ENCODE peak calls at places on chromosomes 13 and 19, in ten cellular contexts. One of them, this sample, is unnamed.

GRCh38 chr19:38046254-38047047 is 139.4 kb downstream of the SIPA1L3 start:
- DNase-seq in KG1: no peak
- DNase-seq in lower leg skin: no peak
- DNase-seq in cardiac fibroblast: no peak
- DNase-seq in heart left ventricle: no peak
- DNase-seq in G401: no peak
- DNase-seq in T-helper 17 cell: no peak
- DNase-seq in Kasumi-1: no peak
- DNase-seq in iris pigment epithelial cell: no peak
- DNase-seq in germinal center: peak; percentile 82
- DNase-seq in this sample: no peak

GRCh38 chr13:70812481-70812880 is 704.2 kb upstream of the KLHL1 start:
- DNase-seq in KG1: no peak
- DNase-seq in lower leg skin: no peak
- DNase-seq in cardiac fibroblast: peak; percentile 38
- DNase-seq in heart left ventricle: no peak
- DNase-seq in G401: no peak
- DNase-seq in T-helper 17 cell: no peak
- DNase-seq in Kasumi-1: no peak
- DNase-seq in iris pigment epithelial cell: peak; percentile 79
- DNase-seq in germinal center: no peak
- DNase-seq in this sample: no peak

GRCh38 chr13:66576381-66576780 is 653.8 kb downstream of the PCDH9 start:
- DNase-seq in KG1: no peak
- DNase-seq in lower leg skin: no peak
- DNase-seq in cardiac fibroblast: no peak
- DNase-seq in heart left ventricle: no peak
- DNase-seq in G401: no peak
- DNase-seq in T-helper 17 cell: no peak
- DNase-seq in Kasumi-1: no peak
- DNase-seq in iris pigment epithelial cell: no peak
- DNase-seq in germinal center: no peak
- DNase-seq in this sample: no peak

GRCh38 chr19:32350492-32350891 is 5.1 kb downstream of the ZNF507 start:
- DNase-seq in KG1: no peak
- DNase-seq in lower leg skin: no peak
- DNase-seq in cardiac fibroblast: no peak
- DNase-seq in heart left ventricle: no peak
- DNase-seq in G401: no peak
- DNase-seq in T-helper 17 cell: no peak
- DNase-seq in Kasumi-1: no peak
- DNase-seq in iris pigment epithelial cell: no peak
- DNase-seq in germinal center: no peak
- DNase-seq in this sample: no peak

GRCh38 chr19:38933544-38933943 is 2.8 kb downstream of the MRPS12 start:
- DNase-seq in KG1: no peak
- DNase-seq in lower leg skin: no peak
- DNase-seq in cardiac fibroblast: no peak
- DNase-seq in heart left ventricle: no peak
- DNase-seq in G401: no peak
- DNase-seq in T-helper 17 cell: no peak
- DNase-seq in Kasumi-1: no peak
- DNase-seq in iris pigment epithelial cell: no peak
- DNase-seq in germinal center: no peak
- DNase-seq in this sample: no peak

GRCh38 chr19:56348289-56348877 is 33.7 kb upstream of the ZSCAN5A start:
- DNase-seq in KG1: peak; percentile 9
- DNase-seq in lower leg skin: no peak
- DNase-seq in cardiac fibroblast: peak; percentile 43
- DNase-seq in heart left ventricle: no peak
- DNase-seq in G401: no peak
- DNase-seq in T-helper 17 cell: no peak
- DNase-seq in Kasumi-1: no peak
- DNase-seq in iris pigment epithelial cell: peak; percentile 32
- DNase-seq in germinal center: no peak
- DNase-seq in this sample: no peak

GRCh38 chr19:58044886-58045285 is 11.1 kb downstream of the ZSCAN1 start:
- DNase-seq in KG1: no peak
- DNase-seq in lower leg skin: no peak
- DNase-seq in cardiac fibroblast: no peak
- DNase-seq in heart left ventricle: no peak
- DNase-seq in G401: no peak
- DNase-seq in T-helper 17 cell: no peak
- DNase-seq in Kasumi-1: no peak
- DNase-seq in iris pigment epithelial cell: no peak
- DNase-seq in germinal center: no peak
- DNase-seq in this sample: no peak

GRCh38 chr19:10936661-10937084 is 8.1 kb downstream of the TIMM29 start:
- DNase-seq in KG1: peak; percentile 23
- DNase-seq in lower leg skin: no peak
- DNase-seq in cardiac fibroblast: peak; percentile 86
- DNase-seq in heart left ventricle: no peak
- DNase-seq in G401: peak; percentile 90
- DNase-seq in T-helper 17 cell: no peak
- DNase-seq in Kasumi-1: peak; percentile 82
- DNase-seq in iris pigment epithelial cell: peak; percentile 78
- DNase-seq in germinal center: peak; percentile 57
- DNase-seq in this sample: peak; percentile 49

GRCh38 chr19:50377051-50377441 is 789 bp downstream of the NR1H2 start:
- DNase-seq in KG1: no peak
- DNase-seq in lower leg skin: no peak
- DNase-seq in cardiac fibroblast: peak; percentile 16
- DNase-seq in heart left ventricle: peak; percentile 34
- DNase-seq in G401: peak; percentile 25
- DNase-seq in T-helper 17 cell: peak; percentile 53
- DNase-seq in Kasumi-1: no peak
- DNase-seq in iris pigment epithelial cell: no peak
- DNase-seq in germinal center: peak; percentile 51
- DNase-seq in this sample: no peak

GRCh38 chr13:109933476-109933875 is 147.1 kb upstream of the IRS2 start:
- DNase-seq in KG1: no peak
- DNase-seq in lower leg skin: no peak
- DNase-seq in cardiac fibroblast: no peak
- DNase-seq in heart left ventricle: no peak
- DNase-seq in G401: no peak
- DNase-seq in T-helper 17 cell: no peak
- DNase-seq in Kasumi-1: no peak
- DNase-seq in iris pigment epithelial cell: peak; percentile 26
- DNase-seq in germinal center: no peak
- DNase-seq in this sample: no peak

GRCh38 chr13:107476068-107476467 is 739.3 kb downstream of the LIG4 start:
- DNase-seq in KG1: no peak
- DNase-seq in lower leg skin: no peak
- DNase-seq in cardiac fibroblast: no peak
- DNase-seq in heart left ventricle: no peak
- DNase-seq in G401: no peak
- DNase-seq in T-helper 17 cell: no peak
- DNase-seq in Kasumi-1: no peak
- DNase-seq in iris pigment epithelial cell: peak; percentile 18
- DNase-seq in germinal center: no peak
- DNase-seq in this sample: no peak

GRCh38 chr13:44779085-44779484 is 203.0 kb upstream of the TSC22D1 start:
- DNase-seq in KG1: no peak
- DNase-seq in lower leg skin: no peak
- DNase-seq in cardiac fibroblast: no peak
- DNase-seq in heart left ventricle: no peak
- DNase-seq in G401: no peak
- DNase-seq in T-helper 17 cell: no peak
- DNase-seq in Kasumi-1: no peak
- DNase-seq in iris pigment epithelial cell: no peak
- DNase-seq in germinal center: no peak
- DNase-seq in this sample: no peak

GRCh38 chr19:39223703-39224279 is 19.7 kb upstream of the SYCN start:
- DNase-seq in KG1: no peak
- DNase-seq in lower leg skin: no peak
- DNase-seq in cardiac fibroblast: peak; percentile 38
- DNase-seq in heart left ventricle: no peak
- DNase-seq in G401: no peak
- DNase-seq in T-helper 17 cell: no peak
- DNase-seq in Kasumi-1: peak; percentile 52
- DNase-seq in iris pigment epithelial cell: peak; percentile 57
- DNase-seq in germinal center: no peak
- DNase-seq in this sample: no peak

GRCh38 chr19:31180907-31181306 is 168.3 kb downstream of the TSHZ3 start:
- DNase-seq in KG1: no peak
- DNase-seq in lower leg skin: peak; percentile 50
- DNase-seq in cardiac fibroblast: no peak
- DNase-seq in heart left ventricle: no peak
- DNase-seq in G401: no peak
- DNase-seq in T-helper 17 cell: no peak
- DNase-seq in Kasumi-1: no peak
- DNase-seq in iris pigment epithelial cell: no peak
- DNase-seq in germinal center: no peak
- DNase-seq in this sample: no peak

GRCh38 chr13:113646376-113646775 is 11.6 kb downstream of the ATP4B start:
- DNase-seq in KG1: no peak
- DNase-seq in lower leg skin: peak; percentile 66
- DNase-seq in cardiac fibroblast: no peak
- DNase-seq in heart left ventricle: peak; percentile 7
- DNase-seq in G401: no peak
- DNase-seq in T-helper 17 cell: no peak
- DNase-seq in Kasumi-1: no peak
- DNase-seq in iris pigment epithelial cell: no peak
- DNase-seq in germinal center: no peak
- DNase-seq in this sample: no peak

GRCh38 chr19:49581007-49581508 is at the start of gene PRRG2:
- DNase-seq in KG1: no peak
- DNase-seq in lower leg skin: no peak
- DNase-seq in cardiac fibroblast: no peak
- DNase-seq in heart left ventricle: no peak
- DNase-seq in G401: no peak
- DNase-seq in T-helper 17 cell: no peak
- DNase-seq in Kasumi-1: no peak
- DNase-seq in iris pigment epithelial cell: no peak
- DNase-seq in germinal center: no peak
- DNase-seq in this sample: no peak

GRCh38 chr13:62512194-62513141 is 1096.8 kb upstream of the PCDH20 start:
- DNase-seq in KG1: no peak
- DNase-seq in lower leg skin: no peak
- DNase-seq in cardiac fibroblast: peak; percentile 22
- DNase-seq in heart left ventricle: no peak
- DNase-seq in G401: peak; percentile 14
- DNase-seq in T-helper 17 cell: no peak
- DNase-seq in Kasumi-1: peak; percentile 47
- DNase-seq in iris pigment epithelial cell: peak; percentile 23
- DNase-seq in germinal center: no peak
- DNase-seq in this sample: no peak

GRCh38 chr13:104085611-104086010 is 1019.4 kb upstream of the SLC10A2 start:
- DNase-seq in KG1: no peak
- DNase-seq in lower leg skin: no peak
- DNase-seq in cardiac fibroblast: no peak
- DNase-seq in heart left ventricle: no peak
- DNase-seq in G401: no peak
- DNase-seq in T-helper 17 cell: no peak
- DNase-seq in Kasumi-1: no peak
- DNase-seq in iris pigment epithelial cell: peak; percentile 52
- DNase-seq in germinal center: no peak
- DNase-seq in this sample: no peak

GRCh38 chr19:42252365-42253244 is 2.3 kb downstream of the ERF start:
- DNase-seq in KG1: no peak
- DNase-seq in lower leg skin: peak; percentile 92
- DNase-seq in cardiac fibroblast: peak; percentile 66
- DNase-seq in heart left ventricle: peak; percentile 66
- DNase-seq in G401: peak; percentile 73
- DNase-seq in T-helper 17 cell: no peak
- DNase-seq in Kasumi-1: peak; percentile 62
- DNase-seq in iris pigment epithelial cell: peak; percentile 80
- DNase-seq in germinal center: no peak
- DNase-seq in this sample: no peak

GRCh38 chr19:33472696-33473624 is 48.6 kb downstream of the PEPD start:
- DNase-seq in KG1: no peak
- DNase-seq in lower leg skin: peak; percentile 20
- DNase-seq in cardiac fibroblast: peak; percentile 98
- DNase-seq in heart left ventricle: no peak
- DNase-seq in G401: peak; percentile 77
- DNase-seq in T-helper 17 cell: no peak
- DNase-seq in Kasumi-1: no peak
- DNase-seq in iris pigment epithelial cell: peak; percentile 94
- DNase-seq in germinal center: no peak
- DNase-seq in this sample: no peak

GRCh38 chr13:113592571-113592970 is 8.0 kb downstream of the TFDP1 start:
- DNase-seq in KG1: no peak
- DNase-seq in lower leg skin: peak; percentile 13
- DNase-seq in cardiac fibroblast: no peak
- DNase-seq in heart left ventricle: no peak
- DNase-seq in G401: no peak
- DNase-seq in T-helper 17 cell: no peak
- DNase-seq in Kasumi-1: no peak
- DNase-seq in iris pigment epithelial cell: no peak
- DNase-seq in germinal center: no peak
- DNase-seq in this sample: no peak

GRCh38 chr13:102295316-102296048 is 106.4 kb downstream of the FGF14 start:
- DNase-seq in KG1: no peak
- DNase-seq in lower leg skin: no peak
- DNase-seq in cardiac fibroblast: peak; percentile 71
- DNase-seq in heart left ventricle: no peak
- DNase-seq in G401: no peak
- DNase-seq in T-helper 17 cell: no peak
- DNase-seq in Kasumi-1: no peak
- DNase-seq in iris pigment epithelial cell: peak; percentile 66
- DNase-seq in germinal center: no peak
- DNase-seq in this sample: no peak

GRCh38 chr19:9075064-9075964 is 11.5 kb upstream of the OR1M1 start:
- DNase-seq in KG1: peak; percentile 41
- DNase-seq in lower leg skin: no peak
- DNase-seq in cardiac fibroblast: peak; percentile 98
- DNase-seq in heart left ventricle: peak; percentile 83
- DNase-seq in G401: peak; percentile 1
- DNase-seq in T-helper 17 cell: no peak
- DNase-seq in Kasumi-1: peak; percentile 27
- DNase-seq in iris pigment epithelial cell: peak; percentile 98
- DNase-seq in germinal center: no peak
- DNase-seq in this sample: no peak

GRCh38 chr13:114065926-114066774 is 66.3 kb downstream of the RASA3 start:
- DNase-seq in KG1: no peak
- DNase-seq in lower leg skin: no peak
- DNase-seq in cardiac fibroblast: no peak
- DNase-seq in heart left ventricle: peak; percentile 40
- DNase-seq in G401: no peak
- DNase-seq in T-helper 17 cell: no peak
- DNase-seq in Kasumi-1: no peak
- DNase-seq in iris pigment epithelial cell: no peak
- DNase-seq in germinal center: no peak
- DNase-seq in this sample: no peak

GRCh38 chr19:14595558-14595957 is 12.7 kb downstream of the CLEC17A start:
- DNase-seq in KG1: no peak
- DNase-seq in lower leg skin: no peak
- DNase-seq in cardiac fibroblast: no peak
- DNase-seq in heart left ventricle: no peak
- DNase-seq in G401: no peak
- DNase-seq in T-helper 17 cell: no peak
- DNase-seq in Kasumi-1: no peak
- DNase-seq in iris pigment epithelial cell: no peak
- DNase-seq in germinal center: no peak
- DNase-seq in this sample: no peak

GRCh38 chr19:2586196-2586595 is 110.3 kb downstream of the GADD45B start:
- DNase-seq in KG1: no peak
- DNase-seq in lower leg skin: no peak
- DNase-seq in cardiac fibroblast: no peak
- DNase-seq in heart left ventricle: no peak
- DNase-seq in G401: no peak
- DNase-seq in T-helper 17 cell: no peak
- DNase-seq in Kasumi-1: no peak
- DNase-seq in iris pigment epithelial cell: no peak
- DNase-seq in germinal center: no peak
- DNase-seq in this sample: no peak

GRCh38 chr19:2503521-2504109 is 27.7 kb downstream of the GADD45B start:
- DNase-seq in KG1: no peak
- DNase-seq in lower leg skin: no peak
- DNase-seq in cardiac fibroblast: peak; percentile 87
- DNase-seq in heart left ventricle: no peak
- DNase-seq in G401: no peak
- DNase-seq in T-helper 17 cell: peak; percentile 41
- DNase-seq in Kasumi-1: no peak
- DNase-seq in iris pigment epithelial cell: peak; percentile 73
- DNase-seq in germinal center: no peak
- DNase-seq in this sample: no peak

GRCh38 chr19:18149596-18149975 is 3.4 kb upstream of the PIK3R2 start:
- DNase-seq in KG1: no peak
- DNase-seq in lower leg skin: no peak
- DNase-seq in cardiac fibroblast: no peak
- DNase-seq in heart left ventricle: no peak
- DNase-seq in G401: no peak
- DNase-seq in T-helper 17 cell: no peak
- DNase-seq in Kasumi-1: no peak
- DNase-seq in iris pigment epithelial cell: no peak
- DNase-seq in germinal center: no peak
- DNase-seq in this sample: no peak

This sample was measured in CMK.